ENCODE peak calls at places on chromosomes 6 and 20, in six cellular contexts. Q, B, N, L, T and Y are unnamed samples.

GRCh38 chr6:44446626-44447297 is 59.3 kb downstream of the CDC5L start:
- DNase-seq in N (peak; percentile 60), T (no peak), L (no peak), B (no peak), Q (no peak), Y (no peak)

GRCh38 chr6:109229536-109229935 is 134.2 kb downstream of the CEP57L1 start:
- DNase-seq in T (peak; percentile 40), N (no peak), L (peak; percentile 64), B (no peak), Q (no peak), Y (no peak)

GRCh38 chr6:42981866-42982265 is 2.5 kb upstream of the PPP2R5D start:
- DNase-seq in B (no peak), Q (no peak), L (no peak), N (no peak), T (no peak), Y (no peak)

GRCh38 chr20:47785900-47786762 is 850 bp upstream of the SULF2 start:
- DNase-seq in L (peak; percentile 80), B (no peak), N (peak; percentile 82), T (peak; percentile 46), Q (peak; percentile 86), Y (peak; percentile 75)

GRCh38 chr6:105484238-105485161 is 81.6 kb upstream of the PREP start:
- DNase-seq in B (no peak), N (peak; percentile 41), T (peak; percentile 27), Q (peak; percentile 25), L (peak; percentile 56), Y (no peak)

GRCh38 chr6:157099912-157100593 is 223.3 kb downstream of the TMEM242 start:
- DNase-seq in N (no peak), T (peak; percentile 39), B (peak; percentile 71), Q (no peak), L (no peak), Y (no peak)

GRCh38 chr6:150723056-150723658 is 123.5 kb downstream of the PLEKHG1 start:
- DNase-seq in L (no peak), B (no peak), Q (no peak), T (no peak), N (no peak), Y (no peak)

GRCh38 chr6:27439371-27439770 is 33.5 kb downstream of the ZNF184 start:
- DNase-seq in N (no peak), L (no peak), B (no peak), T (no peak), Q (no peak), Y (no peak)

GRCh38 chr20:34023937-34024732 is 30.4 kb downstream of the RALY start:
- DNase-seq in N (no peak), B (no peak), L (no peak), Q (no peak), T (no peak), Y (no peak)

GRCh38 chr6:6366778-6367177 is 46.3 kb upstream of the F13A1 start:
- DNase-seq in N (no peak), T (no peak), Q (no peak), B (no peak), L (no peak), Y (no peak)

GRCh38 chr6:31814677-31815024 is 432 bp downstream of the HSPA1L start:
- DNase-seq in T (peak; percentile 94), Q (no peak), L (peak; percentile 96), B (peak; percentile 67), N (peak; percentile 96), Y (peak; percentile 89)

GRCh38 chr20:1390552-1391403 is 2.1 kb downstream of the FKBP1A start:
- DNase-seq in T (no peak), B (no peak), N (no peak), L (no peak), Q (no peak), Y (no peak)

GRCh38 chr6:85459224-85459901 is 9.5 kb downstream of the NT5E start:
- DNase-seq in B (no peak), L (no peak), Q (no peak), T (no peak), N (no peak), Y (no peak)

GRCh38 chr20:61698598-61698960 is 367.1 kb downstream of the TAF4 start:
- DNase-seq in T (no peak), B (no peak), N (no peak), L (no peak), Q (no peak), Y (no peak)

GRCh38 chr6:127907960-127908640 is 7.2 kb upstream of the THEMIS start:
- DNase-seq in L (no peak), T (no peak), Q (no peak), N (no peak), B (peak; percentile 21), Y (no peak)

GRCh38 chr6:97663252-97663651 is 380.2 kb upstream of the MMS22L start:
- DNase-seq in B (no peak), N (no peak), T (no peak), L (no peak), Q (no peak), Y (no peak)

GRCh38 chr6:81088133-81088532 is 664.3 kb downstream of the TENT5A start:
- DNase-seq in B (no peak), N (no peak), T (no peak), Q (no peak), L (no peak), Y (no peak)

GRCh38 chr20:38997622-38998021 is 35.5 kb downstream of the DHX35 start:
- DNase-seq in Q (no peak), B (peak; percentile 87), L (no peak), T (peak; percentile 69), N (no peak), Y (no peak)

GRCh38 chr20:57384486-57384885 is 6.7 kb upstream of the RBM38 start:
- DNase-seq in L (no peak), N (no peak), B (no peak), T (no peak), Q (no peak), Y (no peak)

GRCh38 chr6:3001773-3002293 is 2.1 kb downstream of the NQO2 start:
- DNase-seq in L (peak; percentile 88), N (peak; percentile 85), T (peak; percentile 74), Q (no peak), B (no peak), Y (no peak)

GRCh38 chr20:62795023-62795761 is 1.1 kb upstream of the MRGBP start:
- DNase-seq in L (peak; percentile 59), Q (peak; percentile 79), B (no peak), N (peak; percentile 77), T (peak; percentile 65), Y (no peak)
- TF ChIP-seq EP300 in L (no peak), Q (no peak), B (no peak), N (peak; percentile 34), T (no peak), Y (no peak)

DNA sequence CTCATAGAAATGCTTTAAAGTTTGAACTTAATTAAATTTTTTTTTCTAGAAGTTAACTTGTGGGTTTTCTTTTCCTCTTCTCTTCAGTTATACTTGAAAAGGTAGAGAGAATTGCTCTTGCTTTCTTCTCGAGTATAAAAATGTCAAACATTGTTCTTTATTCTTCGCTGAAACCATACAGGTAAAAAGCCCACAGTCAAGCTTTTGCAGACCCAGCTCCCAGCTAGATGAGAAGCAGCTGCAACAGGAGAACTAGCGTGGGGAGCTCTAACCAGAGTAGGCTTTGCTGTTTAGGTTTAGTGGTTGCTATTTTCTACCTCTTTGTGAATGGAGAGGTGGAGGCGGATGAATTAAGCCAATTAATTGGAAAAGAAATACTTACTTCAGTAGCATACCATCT is 102.7 kb downstream of the JARID2 start:
- DNase-seq in L (no peak), N (no peak), B (no peak), Q (no peak), T (no peak), Y (no peak)
- TF ChIP-seq USF2 in L (no peak), N (no peak), B (no peak), Q (no peak), T (no peak), Y (no peak)

DNA sequence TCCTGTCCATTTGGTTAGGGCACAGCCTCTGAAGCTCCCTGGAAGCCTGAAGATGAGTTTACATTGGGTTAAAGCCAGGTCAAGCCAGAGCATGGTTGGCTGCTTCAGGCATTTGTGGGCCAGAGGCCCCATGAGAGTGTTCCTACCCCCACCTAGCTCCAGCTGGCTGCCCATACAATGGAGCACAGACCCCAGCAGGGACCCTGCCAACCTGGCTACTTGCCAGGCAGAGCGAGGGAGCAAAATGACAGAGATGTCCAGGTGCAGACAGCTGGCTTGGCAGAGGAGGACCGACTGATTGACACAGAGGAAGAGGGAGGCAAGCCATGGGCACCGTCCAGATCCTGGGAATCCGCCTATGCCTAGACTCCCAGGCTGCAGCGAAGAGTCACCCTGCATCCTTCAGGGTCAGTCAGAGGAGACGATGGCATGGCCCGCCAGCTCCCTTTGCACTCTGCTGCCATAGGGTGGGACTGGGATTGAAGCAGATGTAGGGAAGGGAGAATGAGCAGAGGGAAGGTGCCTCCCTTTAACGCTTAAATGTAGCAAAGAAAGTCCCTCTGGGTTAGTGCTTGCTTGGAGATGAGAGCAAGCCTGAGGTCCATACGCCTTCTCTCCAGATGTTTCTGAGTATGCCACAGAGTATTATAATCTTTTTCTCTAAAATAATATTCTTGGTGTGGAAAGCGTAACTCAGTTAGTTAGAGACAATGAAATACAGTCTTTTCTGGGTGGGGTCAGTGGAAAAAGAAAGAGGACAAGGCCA is 77.6 kb upstream of the FYN start:
- DNase-seq in Q (peak; percentile 32), L (no peak), T (no peak), B (no peak), N (no peak), Y (no peak)
- TF ChIP-seq EP300 in Q (no peak), L (no peak), T (no peak), B (no peak), N (no peak), Y (no peak)

GRCh38 chr20:44552039-44552438 is 30.2 kb upstream of the SERINC3 start:
- DNase-seq in N (peak; percentile 45), B (no peak), L (no peak), Q (no peak), T (no peak), Y (no peak)

GRCh38 chr20:44548171-44548678 is 26.4 kb upstream of the SERINC3 start:
- DNase-seq in B (no peak), Q (no peak), T (no peak), N (no peak), L (no peak), Y (no peak)

GRCh38 chr20:44549123-44549522 is 27.3 kb upstream of the SERINC3 start:
- DNase-seq in N (no peak), Q (no peak), B (no peak), T (no peak), L (no peak), Y (no peak)

GRCh38 chr20:44552568-44552949 is 29.8 kb upstream of the PKIG start:
- DNase-seq in N (no peak), Q (no peak), L (no peak), B (no peak), T (no peak), Y (no peak)

DNA sequence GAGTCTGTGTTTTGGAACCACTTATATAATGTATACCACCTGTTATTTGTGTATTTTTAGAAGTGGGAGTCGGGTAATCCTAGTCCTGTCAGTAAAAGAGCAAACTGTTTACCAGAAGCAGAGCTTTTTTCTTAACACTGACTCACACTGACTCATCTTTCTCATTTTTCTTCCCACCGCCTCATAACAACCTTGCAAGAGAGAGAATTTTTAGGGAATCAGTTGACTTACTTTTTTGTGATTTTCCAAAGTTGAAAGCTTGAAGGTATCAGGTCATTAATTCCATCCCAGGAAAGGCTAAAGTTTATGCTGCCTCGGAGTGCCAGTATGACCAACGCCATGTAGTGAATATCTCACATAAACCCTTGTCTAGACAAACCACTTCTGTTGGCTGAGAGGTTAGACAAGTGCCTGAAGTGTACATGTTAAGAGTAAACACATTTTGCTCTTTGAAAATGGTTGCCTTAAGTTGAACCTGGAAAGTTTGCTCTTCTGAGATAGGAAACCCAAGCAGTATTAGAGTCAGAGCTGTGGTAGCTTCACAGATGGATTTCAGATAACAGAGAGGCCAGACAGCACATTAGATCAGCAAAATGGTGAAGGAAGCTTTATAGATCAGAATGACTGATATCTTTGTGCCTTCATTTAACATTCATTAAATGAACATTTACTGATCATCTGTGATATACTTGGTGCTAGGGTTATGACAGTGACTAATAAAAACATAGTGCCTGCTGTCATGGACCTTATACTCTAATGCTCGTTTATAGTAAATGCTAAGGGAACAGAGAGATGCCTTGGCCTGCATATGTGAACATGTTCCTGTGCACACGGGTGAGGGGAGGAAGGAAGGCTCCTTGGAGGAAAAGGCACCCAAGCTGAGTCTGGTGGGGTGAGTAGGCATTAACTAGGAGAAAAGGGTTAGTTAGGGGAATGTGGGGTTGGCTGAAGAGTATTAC is 29.1 kb upstream of the PKIG start:
- DNase-seq in T (no peak), B (no peak), N (peak; percentile 39), Q (no peak), L (peak; percentile 46), Y (no peak)
- TF ChIP-seq USF2 in T (no peak), B (no peak), N (no peak), Q (no peak), L (no peak), Y (no peak)